ENCODE peak calls at places on chromosomes 12 and 14, in seven cellular contexts. Y is colonic mucosa, R is bronchial epithelial cell, K is IMR-90, H is breast epithelium, Q is heart right ventricle, T is left ventricle myocardium inferior. E is an unnamed sample. For H3K36me3, the result is how much of the 10 kb centered on the place peaks cover.

GRCh38 chr14:101315802-101316296 is 245.4 kb upstream of the DIO3 start:
- DNase-seq in H (no peak), K (no peak), Y (no peak), T (no peak), Q (no peak), R (no peak), E (peak)

GRCh38 chr12:79983492-79983891 is 48.6 kb upstream of the PPP1R12A start:
- DNase-seq in R (peak), H (no peak), Q (no peak), K (peak), Y (no peak), T (no peak), E (peak)

GRCh38 chr12:89156324-89156723 is 196.0 kb downstream of the DUSP6 start:
- DNase-seq in H (no peak), T (no peak), Y (no peak), Q (no peak), R (peak), K (no peak), E (no peak)

GRCh38 chr12:54228471-54228870 is 39.7 kb upstream of the SMUG1 start:
- DNase-seq in R (no peak), H (no peak), K (no peak), T (no peak), Y (no peak), Q (no peak), E (no peak)

GRCh38 chr12:122527478-122527944 is 462 bp downstream of the KNTC1 start:
- DNase-seq in Y (peak), Q (no peak), H (no peak), K (peak), R (peak), T (peak), E (peak)

GRCh38 chr12:67661311-67662011 is 12.9 kb downstream of the DYRK2 start:
- DNase-seq in T (no peak), H (no peak), Q (no peak), Y (no peak), K (peak), R (peak), E (peak)

GRCh38 chr12:128930591-128930990 is 77.3 kb downstream of the GLT1D1 start:
- DNase-seq in Q (no peak), T (no peak), H (no peak), K (no peak), R (no peak), Y (no peak), E (no peak)

GRCh38 chr14:61403411-61403810 is 82.0 kb downstream of the PRKCH start:
- DNase-seq in Y (no peak), Q (no peak), R (no peak), H (no peak), K (no peak), T (no peak), E (no peak)

GRCh38 chr12:42261708-42262107 is 23.7 kb upstream of the YAF2 start:
- DNase-seq in K (no peak), R (no peak), H (no peak), Y (no peak), T (no peak), Q (no peak), E (no peak)

GRCh38 chr12:68971404-68971803 is 38.4 kb upstream of the CPM start:
- DNase-seq in Y (no peak), K (peak), Q (no peak), H (no peak), T (no peak), R (peak), E (peak)

GRCh38 chr12:40300490-40300889 is 75.7 kb downstream of the LRRK2 start:
- DNase-seq in Y (no peak), Q (no peak), R (peak), H (no peak), T (no peak), K (peak), E (peak)

GRCh38 chr12:70983692-70984091 is 63.2 kb upstream of the PTPRR start:
- DNase-seq in Y (no peak), T (no peak), R (no peak), Q (no peak), K (no peak), H (no peak), E (no peak)

GRCh38 chr12:6442799-6443198 is 2.0 kb upstream of the CD27 start:
- DNase-seq in K (no peak), T (no peak), H (no peak), Y (no peak), Q (no peak), R (no peak), E (no peak)

GRCh38 chr14:75981426-75981825 is 369 bp downstream of the TGFB3 start:
- DNase-seq in H (no peak), Q (no peak), T (no peak), R (no peak), Y (no peak), K (no peak), E (no peak)

GRCh38 chr12:12606793-12607589 is 4.7 kb upstream of the CREBL2 start:
- DNase-seq in T (no peak), K (peak), Y (no peak), Q (no peak), H (no peak), R (peak), E (peak)

GRCh38 chr12:53791735-53792326 is 40.1 kb upstream of the CISTR start:
- DNase-seq in H (no peak), R (no peak), Y (no peak), K (no peak), T (no peak), Q (no peak), E (peak)

GRCh38 chr12:51389302-51389999 is 1.8 kb downstream of the GALNT6 start:
- DNase-seq in R (peak), H (no peak), T (no peak), K (peak), Q (no peak), Y (peak), E (peak)

GRCh38 chr12:84484796-84485195 is 427.8 kb downstream of the SLC6A15 start:
- DNase-seq in T (no peak), K (no peak), Q (no peak), H (no peak), Y (no peak), R (no peak), E (no peak)

GRCh38 chr14:104752338-104752734 is 611 bp upstream of the SIVA1 start:
- DNase-seq in Y (no peak), K (no peak), T (no peak), H (no peak), R (no peak), Q (no peak), E (no peak)

GRCh38 chr12:90922068-90922743 is 32.8 kb downstream of the CCER1 start:
- DNase-seq in Q (no peak), R (peak), K (peak), T (no peak), H (no peak), Y (no peak), E (peak)

GRCh38 chr12:68538722-68539614 is 71.7 kb upstream of the RAP1B start:
- DNase-seq in K (peak), Q (peak), H (peak), R (peak), Y (peak), T (peak), E (no peak)

GRCh38 chr12:52168019-52168717 is 23.6 kb downstream of the KRT80 start:
- DNase-seq in H (no peak), T (no peak), Q (peak), R (peak), Y (no peak), K (peak), E (peak)

GRCh38 chr12:90909069-90909676 is 45.8 kb downstream of the CCER1 start:
- DNase-seq in R (peak), Y (peak), H (no peak), T (no peak), K (peak), Q (peak), E (peak)

GRCh38 chr14:102949062-102949800 is 26.8 kb downstream of the AMN start:
- DNase-seq in K (peak), Y (no peak), R (no peak), H (no peak), Q (no peak), T (no peak), E (peak)

GRCh38 chr14:105933238-105933637 is 406.9 kb downstream of the TMEM121 start:
- DNase-seq in Y (no peak), T (no peak), R (no peak), H (no peak), K (no peak), Q (no peak), E (no peak)

GRCh38 chr14:72610831-72611200 is 283.1 kb downstream of the DPF3 start:
- DNase-seq in Q (no peak), T (no peak), Y (no peak), K (no peak), H (no peak), R (no peak), E (no peak)

GRCh38 chr12:25056011-25056410 is 107.1 kb upstream of the BCAT1 start:
- DNase-seq in K (no peak), T (no peak), R (peak), Q (no peak), H (no peak), Y (no peak), E (no peak)

GRCh38 chr12:52335598-52336262 is 14.5 kb upstream of the KRT83 start:
- DNase-seq in Y (peak), K (no peak), H (no peak), T (no peak), R (no peak), Q (no peak), E (no peak)

GRCh38 chr14:71133296-71133695 is 226.0 kb downstream of the PCNX1 start:
- DNase-seq in R (no peak), K (no peak), Y (no peak), T (no peak), H (no peak), Q (no peak), E (no peak)

GRCh38 chr12:48105321-48105866 is 485 bp downstream of the SENP1 start:
- DNase-seq in Y (no peak), T (no peak), H (no peak), Q (no peak), K (peak), R (peak), E (peak)

GRCh38 chr14:85165091-85165490 is 364.9 kb upstream of the FLRT2 start:
- DNase-seq in H (no peak), Q (peak), K (no peak), Y (no peak), T (no peak), R (no peak), E (peak)

GRCh38 chr12:2212971-2213869 is 160.4 kb downstream of the CACNA1C start:
- DNase-seq in K (no peak), H (no peak), T (no peak), Q (no peak), R (no peak), Y (no peak), E (no peak)

GRCh38 chr14:38366374-38366773 is 110.5 kb upstream of the CLEC14A start:
- DNase-seq in Y (no peak), T (no peak), K (no peak), Q (no peak), R (no peak), H (no peak), E (peak)

GRCh38 chr12:51642286-51642685 is 51.3 kb downstream of the SCN8A start:
- DNase-seq in K (no peak), Y (no peak), Q (no peak), R (no peak), H (no peak), T (no peak), E (no peak)

GRCh38 chr12:101823039-101823438 is 7.7 kb downstream of the GNPTAB start:
- DNase-seq in Y (no peak), H (no peak), Q (no peak), T (no peak), K (no peak), R (no peak), E (no peak)

GRCh38 chr14:59585891-59586554 is 9.4 kb upstream of the CCDC175 start:
- DNase-seq in K (peak), Q (no peak), H (no peak), R (peak), T (no peak), Y (no peak), E (peak)

GRCh38 chr12:55746147-55746912 is 3.4 kb downstream of the GDF11 start:
- DNase-seq in Y (no peak), T (no peak), R (no peak), H (no peak), Q (no peak), K (no peak), E (no peak)

GRCh38 chr12:20342111-20342510 is 26.2 kb upstream of the PDE3A start:
- DNase-seq in T (no peak), Y (no peak), R (no peak), K (peak), Q (no peak), H (no peak), E (no peak)

DNA sequence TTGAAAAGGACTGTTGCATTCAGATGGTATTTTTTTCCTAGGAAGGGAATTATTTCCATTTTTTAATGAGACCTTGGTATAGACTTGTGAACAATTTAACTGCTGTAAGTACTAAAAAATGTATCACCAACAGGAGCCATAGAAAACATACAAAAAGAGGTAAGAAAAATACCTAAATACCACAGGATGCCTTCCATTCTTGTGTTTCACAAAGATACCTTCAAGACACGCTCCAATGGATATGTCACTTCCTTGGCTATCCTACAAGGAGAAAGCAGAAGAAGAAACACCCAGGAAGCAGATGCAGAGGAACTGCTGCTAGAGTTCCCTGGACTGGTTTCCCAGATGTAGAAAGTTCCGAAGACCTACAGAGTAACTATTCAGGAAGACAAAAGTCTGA is 54.2 kb downstream of the PTPN21 start:
- DNase-seq in H (no peak), Q (no peak), T (no peak), R (no peak), Y (no peak), K (no peak), E (no peak)
- H3K36me3 ChIP-seq in H (under half), Q (under half), T (half or more), R (under half), Y (under half), K (under half), E (under half)

GRCh38 chr14:53954551-53955233 is 1.9 kb downstream of the BMP4 start:
- DNase-seq in H (no peak), Q (peak), Y (peak), T (peak), K (peak), R (no peak), E (peak)
- TF ChIP-seq CTCF in H (no peak), Q (no peak), Y (no peak), T (peak), K (peak), R (peak), E (peak)

GRCh38 chr14:36657409-36658090 is 4.1 kb upstream of the PAX9 start:
- DNase-seq in K (no peak), Y (no peak), Q (no peak), R (no peak), H (no peak), T (no peak), E (peak)

GRCh38 chr14:36658091-36659009 is 3.3 kb upstream of the PAX9 start:
- DNase-seq in Q (no peak), H (no peak), K (no peak), Y (no peak), R (no peak), T (no peak), E (no peak)

GRCh38 chr14:36660736-36661505 is 739 bp upstream of the PAX9 start:
- DNase-seq in R (no peak), K (no peak), Y (no peak), H (no peak), Q (no peak), T (no peak), E (no peak)

GRCh38 chr14:36659822-36660735 is 1.6 kb upstream of the PAX9 start:
- DNase-seq in T (no peak), Y (no peak), R (peak), K (no peak), Q (no peak), H (no peak), E (no peak)

DNA sequence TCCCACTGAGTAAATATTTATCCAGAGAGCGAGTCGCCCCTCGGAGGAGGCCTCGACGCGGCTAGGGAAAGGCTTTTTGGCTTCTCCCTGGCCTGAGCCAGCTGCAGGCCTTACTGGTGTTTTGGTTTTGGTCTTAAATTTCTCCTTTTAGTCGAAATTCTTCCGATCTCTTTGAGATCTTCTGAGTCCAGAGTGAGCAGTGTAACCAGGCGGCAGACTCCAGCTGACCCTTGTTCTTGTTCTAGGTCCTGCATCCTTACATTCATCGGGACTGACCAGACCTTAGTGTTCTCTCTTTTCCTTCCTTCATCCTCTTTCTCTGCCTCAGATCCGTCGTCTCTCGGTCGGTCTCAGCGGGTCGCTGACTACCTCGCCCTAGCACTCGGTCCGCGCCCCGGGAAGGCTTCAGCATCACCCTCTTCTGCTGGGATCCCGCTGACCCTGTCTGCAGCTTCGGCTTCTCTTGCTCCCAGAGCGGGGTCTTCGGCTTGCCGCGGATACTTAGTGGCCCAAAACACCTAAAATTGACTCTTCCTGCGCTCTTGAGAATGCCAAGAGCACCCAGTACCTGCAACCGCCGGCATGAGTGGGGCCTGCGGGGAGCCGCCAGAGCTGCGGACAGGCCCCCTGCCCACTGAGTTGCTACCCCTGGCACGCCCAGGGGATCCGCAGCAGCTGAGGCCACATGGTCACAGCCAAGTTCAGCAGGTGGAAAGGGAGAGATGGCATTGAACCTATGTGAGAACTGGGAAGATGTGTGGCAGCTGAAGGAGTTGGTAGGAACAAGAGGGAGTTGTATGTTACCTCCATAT is 2.4 kb upstream of the PAX9 start:
- DNase-seq in Q (no peak), H (no peak), Y (no peak), R (no peak), K (no peak), T (no peak), E (peak)
- H3K36me3 ChIP-seq in Q (under half), H (under half), Y (under half), R (under half), K (under half), T (under half), E (under half)

GRCh38 chr14:94143239-94143638 is 13.8 kb upstream of the IFI27L2 start:
- DNase-seq in R (peak), Q (no peak), Y (no peak), H (no peak), T (no peak), K (no peak), E (peak)
- TF ChIP-seq CTCF in R (peak), Q (no peak), Y (no peak), H (no peak), T (peak), K (peak), E (peak)

GRCh38 chr14:64159588-64159987 is 134.6 kb downstream of the ESR2 start:
- DNase-seq in K (no peak), H (no peak), R (no peak), Y (no peak), Q (no peak), T (no peak), E (no peak)
- H3K36me3 ChIP-seq in K (under half), H (under half), R (under half), Y (under half), Q (under half), T (half or more), E (under half)

GRCh38 chr12:59164991-59165718 is 244.9 kb upstream of the LRIG3 start:
- DNase-seq in R (peak), Y (no peak), K (peak), T (no peak), Q (no peak), H (peak), E (peak)
- TF ChIP-seq CTCF in R (no peak), Y (peak), K (peak), T (peak), Q (no peak), H (peak), E (peak)

GRCh38 chr14:67332468-67332867 is 27.1 kb downstream of the ATP6V1D start:
- DNase-seq in Y (no peak), H (no peak), R (no peak), T (no peak), K (peak), Q (no peak), E (peak)
- H3K36me3 ChIP-seq in Y (under half), H (under half), R (under half), T (half or more), K (under half), Q (under half), E (under half)

GRCh38 chr12:123754041-123754757 is 7.9 kb upstream of the DNAH10 start:
- DNase-seq in Q (no peak), T (no peak), Y (no peak), H (no peak), R (no peak), K (no peak), E (no peak)
- TF ChIP-seq CTCF in Q (no peak), T (no peak), Y (no peak), H (no peak), R (no peak), K (no peak), E (no peak)

DNA sequence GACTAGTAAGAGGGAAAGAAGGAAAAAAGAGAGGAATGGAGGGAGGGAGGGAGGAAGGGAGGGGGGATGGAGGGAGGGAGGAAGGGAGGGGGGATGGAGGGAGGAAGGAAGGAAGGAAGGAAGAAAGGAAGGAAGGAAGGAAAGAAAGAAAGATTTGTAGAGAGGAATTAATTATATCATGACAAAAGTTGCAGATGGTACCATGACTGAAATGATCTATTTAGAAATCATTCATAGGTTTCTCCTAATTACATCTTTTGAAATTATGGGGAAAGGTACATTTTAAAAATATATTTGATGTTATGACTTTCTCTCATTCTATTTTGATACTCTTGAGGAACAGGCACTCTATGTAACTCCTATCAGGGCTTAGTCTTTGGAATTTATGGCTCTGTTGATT is 236.2 kb upstream of the BTG1 start:
- DNase-seq in Q (no peak), R (no peak), K (no peak), T (no peak), Y (no peak), H (no peak), E (no peak)
- H3K36me3 ChIP-seq in Q (under half), R (under half), K (under half), T (under half), Y (under half), H (under half), E (under half)

E was measured in PC-3.